ENCODE peak calls at places on chromosomes 6 and 20, in five cellular contexts. I is GM12878, G is GM12892, P is H1, N is K562. S is an unnamed sample.

GRCh38 chr6:28135393-28135792 is 6.3 kb upstream of the ZKSCAN8 start:
- DNase-seq in G (no peak), I (no peak), P (no peak), N (peak; percentile 32), S (no peak)

GRCh38 chr20:23493172-23493772 is 2.4 kb downstream of the CST8 start:
- DNase-seq in N (peak; percentile 13), P (no peak), G (no peak), I (no peak), S (no peak)

GRCh38 chr6:14499804-14500203 is 382.2 kb downstream of the CD83 start:
- DNase-seq in P (no peak), G (no peak), I (no peak), N (no peak), S (no peak)

GRCh38 chr6:147961473-147962141 is 381.0 kb upstream of the SASH1 start:
- DNase-seq in N (no peak), I (no peak), G (no peak), P (no peak), S (no peak)

GRCh38 chr6:113526553-113526952 is 330.6 kb upstream of the MARCKS start:
- DNase-seq in P (no peak), I (no peak), N (no peak), G (no peak), S (no peak)

GRCh38 chr20:38136421-38137245 is 28.4 kb downstream of the TGM2 start:
- DNase-seq in N (no peak), I (no peak), G (no peak), P (no peak), S (no peak)

GRCh38 chr6:53703047-53703446 is 37.5 kb upstream of the KLHL31 start:
- DNase-seq in I (no peak), P (no peak), N (no peak), G (no peak), S (no peak)

GRCh38 chr6:134132494-134133141 is 80.2 kb upstream of the SLC2A12 start:
- DNase-seq in G (no peak), P (no peak), N (no peak), I (no peak), S (no peak)

GRCh38 chr20:2032168-2032567 is 38.3 kb upstream of the PDYN start:
- DNase-seq in P (no peak), G (no peak), N (no peak), I (no peak), S (no peak)

GRCh38 chr6:132404736-132405135 is 3.5 kb upstream of the MOXD1 start:
- DNase-seq in G (no peak), N (no peak), I (no peak), P (no peak), S (no peak)

GRCh38 chr6:84466521-84466920 is 239.1 kb upstream of the CEP162 start:
- DNase-seq in P (no peak), N (peak; percentile 21), I (no peak), G (no peak), S (no peak)

GRCh38 chr6:21085643-21086042 is 507.9 kb upstream of the SOX4 start:
- DNase-seq in I (no peak), P (no peak), G (no peak), N (no peak), S (no peak)

GRCh38 chr6:11364971-11365397 is 132.5 kb upstream of the NEDD9 start:
- DNase-seq in G (no peak), P (no peak), I (no peak), N (no peak), S (no peak)

GRCh38 chr6:36832313-36832712 is 6.9 kb downstream of the CPNE5 start:
- DNase-seq in G (no peak), P (no peak), I (no peak), N (no peak), S (no peak)

GRCh38 chr6:137657351-137657911 is 163.2 kb upstream of the OLIG3 start:
- DNase-seq in N (no peak), I (no peak), G (no peak), P (no peak), S (no peak)

GRCh38 chr6:36127462-36128016 is 2.8 kb upstream of the MAPK13 start:
- DNase-seq in N (peak; percentile 92), P (no peak), G (no peak), I (no peak), S (no peak)

GRCh38 chr6:84976516-84977420 is 212.4 kb upstream of the TBX18 start:
- DNase-seq in P (no peak), G (no peak), I (no peak), N (no peak), S (no peak)

GRCh38 chr20:17504326-17504897 is 26.8 kb downstream of the BFSP1 start:
- DNase-seq in P (no peak), N (no peak), G (peak; percentile 26), I (no peak), S (no peak)

DNA sequence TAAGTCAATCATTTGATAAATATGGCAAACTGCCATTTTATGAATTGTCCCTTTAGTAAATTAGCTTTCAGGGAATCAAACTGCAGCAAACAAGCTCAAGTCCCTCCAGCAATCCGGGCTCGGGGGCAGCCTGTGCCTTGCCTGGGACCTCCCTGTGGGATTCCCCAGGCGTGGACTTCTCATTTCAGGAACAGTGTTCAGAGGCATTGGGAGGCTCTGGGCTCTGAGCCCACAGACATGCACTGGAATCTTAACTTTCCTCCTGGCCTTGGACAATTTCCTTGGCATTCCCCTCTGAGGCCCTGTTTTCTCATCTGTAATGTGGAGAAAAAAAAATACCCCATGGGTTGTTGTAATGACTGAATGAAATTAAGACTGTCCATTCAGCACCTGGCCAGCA is 17.5 kb downstream of the BPIFB4 start:
- DNase-seq in G (no peak), N (no peak), I (no peak), P (no peak), S (no peak)
- TF ChIP-seq POLR2A in G (no peak), N (no peak), I (no peak), P (no peak), S (no peak)

GRCh38 chr6:34771727-34772126 is 14.4 kb downstream of the SNRPC start:
- DNase-seq in N (no peak), I (no peak), G (no peak), P (no peak), S (no peak)
- TF ChIP-seq TAF1 in N (no peak), I (no peak), G (no peak), P (no peak), S (no peak)

DNA sequence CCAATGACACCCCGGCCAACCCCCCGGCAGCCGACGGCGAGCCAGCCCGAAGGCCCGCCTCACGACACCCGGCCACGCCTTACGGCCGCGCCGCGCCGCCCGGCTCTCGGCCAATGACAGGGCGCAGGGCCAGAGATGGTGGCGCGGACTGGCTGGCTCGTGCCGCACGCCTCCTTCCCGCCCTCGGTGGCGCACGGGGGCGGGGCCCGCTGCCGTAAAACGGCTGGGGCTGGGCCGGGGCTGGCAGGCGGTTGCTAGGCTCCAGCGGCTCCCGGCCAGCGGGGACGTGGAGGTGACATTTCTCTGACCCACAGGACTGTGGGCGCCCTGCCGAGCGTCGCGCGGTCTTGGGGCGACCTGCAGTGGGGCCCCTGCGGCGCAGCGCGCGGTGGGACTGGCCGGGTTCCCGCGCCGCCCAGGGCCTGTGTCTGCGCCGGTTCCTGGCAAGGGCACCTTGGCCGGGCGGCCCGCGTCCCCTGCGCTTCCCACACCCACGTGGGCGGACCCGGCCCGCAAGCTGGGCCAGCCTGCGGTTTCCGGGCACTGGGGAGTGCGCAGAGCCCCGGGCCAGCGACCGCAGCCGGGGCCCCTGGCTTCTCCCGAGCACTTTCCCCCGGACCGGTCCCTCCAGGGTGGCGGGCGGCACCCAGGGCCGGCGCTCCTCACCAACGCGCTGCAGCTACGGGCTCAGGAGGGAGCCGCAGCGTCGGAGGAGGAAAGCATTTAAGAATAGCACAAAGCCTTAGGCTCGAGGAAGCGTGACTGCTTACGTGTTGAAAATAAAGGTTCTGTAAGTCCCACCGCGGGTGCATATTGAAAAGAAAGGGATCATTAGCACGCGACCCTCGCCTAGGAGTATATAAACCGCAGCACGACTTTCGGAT is at the start of gene MPC1:
- DNase-seq in N (peak; percentile 98), I (peak; percentile 81), P (peak; percentile 95), G (peak; percentile 92), S (peak; percentile 94)
- TF ChIP-seq POLR2A in N (peak; percentile 87), I (peak; percentile 88), P (peak; percentile 64), G (peak; percentile 81), S (no peak)

GRCh38 chr6:17878734-17879133 is 108.7 kb downstream of the KIF13A start:
- DNase-seq in P (no peak), N (no peak), G (no peak), I (no peak), S (no peak)

GRCh38 chr6:17877890-17878440 is 109.5 kb downstream of the KIF13A start:
- DNase-seq in P (no peak), N (no peak), G (no peak), I (no peak), S (no peak)

GRCh38 chr6:17879224-17879623 is 108.2 kb downstream of the KIF13A start:
- DNase-seq in G (no peak), I (no peak), N (no peak), P (no peak), S (no peak)

GRCh38 chr6:17874753-17875152 is 112.7 kb downstream of the KIF13A start:
- DNase-seq in G (no peak), N (no peak), I (no peak), P (no peak), S (no peak)

GRCh38 chr6:17877196-17877889 is 110.1 kb downstream of the KIF13A start:
- DNase-seq in I (no peak), N (no peak), P (no peak), G (no peak), S (no peak)
- TF ChIP-seq TAF1 in I (no peak), N (no peak), P (no peak), G (no peak), S (no peak)

S was measured in GM12891.